ENCODE peak calls at places on chromosome 12, in four cellular contexts. One of them, this sample, is unnamed.

GRCh38 chr12:128840862-128841468 is 12.3 kb upstream of the GLT1D1 start:
- DNase-seq in iPS DF 6.9: no peak
- DNase-seq in left lung: peak
- DNase-seq in RCC 7860: no peak
- DNase-seq in this sample: no peak

GRCh38 chr12:29930503-29930902 is 146.8 kb upstream of the TMTC1 start:
- DNase-seq in iPS DF 6.9: no peak
- DNase-seq in left lung: no peak
- DNase-seq in RCC 7860: no peak
- DNase-seq in this sample: no peak

GRCh38 chr12:52522346-52523011 is 2.3 kb upstream of the KRT5 start:
- DNase-seq in iPS DF 6.9: no peak
- DNase-seq in left lung: no peak
- DNase-seq in RCC 7860: no peak
- DNase-seq in this sample: no peak

GRCh38 chr12:61213646-61214045 is 1046.6 kb upstream of the USP15 start:
- DNase-seq in iPS DF 6.9: no peak
- DNase-seq in left lung: no peak
- DNase-seq in RCC 7860: no peak
- DNase-seq in this sample: no peak

GRCh38 chr12:119061208-119061796 is 80.0 kb downstream of the SRRM4 start:
- DNase-seq in iPS DF 6.9: peak
- DNase-seq in left lung: peak
- DNase-seq in RCC 7860: peak
- DNase-seq in this sample: peak

GRCh38 chr12:27394676-27395075 is 51.9 kb upstream of the SMCO2 start:
- DNase-seq in iPS DF 6.9: no peak
- DNase-seq in left lung: no peak
- DNase-seq in RCC 7860: no peak
- DNase-seq in this sample: no peak

GRCh38 chr12:43291516-43291915 is 260.5 kb downstream of the ADAMTS20 start:
- DNase-seq in iPS DF 6.9: no peak
- DNase-seq in left lung: no peak
- DNase-seq in RCC 7860: no peak
- DNase-seq in this sample: peak

GRCh38 chr12:63301311-63301710 is 150.3 kb upstream of the AVPR1A start:
- DNase-seq in iPS DF 6.9: no peak
- DNase-seq in left lung: no peak
- DNase-seq in RCC 7860: no peak
- DNase-seq in this sample: peak

GRCh38 chr12:57461904-57462306 is 2.3 kb downstream of the GLI1 start:
- DNase-seq in iPS DF 6.9: no peak
- DNase-seq in left lung: no peak
- DNase-seq in RCC 7860: no peak
- DNase-seq in this sample: no peak

GRCh38 chr12:84070311-84070710 is 842.3 kb downstream of the SLC6A15 start:
- DNase-seq in iPS DF 6.9: no peak
- DNase-seq in left lung: no peak
- DNase-seq in RCC 7860: no peak
- DNase-seq in this sample: peak

GRCh38 chr12:115869604-115870003 is 407.9 kb downstream of the MED13L start:
- DNase-seq in iPS DF 6.9: no peak
- DNase-seq in left lung: no peak
- DNase-seq in RCC 7860: no peak
- DNase-seq in this sample: no peak

GRCh38 chr12:124277394-124278222 is 17.3 kb upstream of the RFLNA start:
- DNase-seq in iPS DF 6.9: no peak
- DNase-seq in left lung: no peak
- DNase-seq in RCC 7860: no peak
- DNase-seq in this sample: no peak

GRCh38 chr12:112149596-112149995 is 24.2 kb downstream of the TRAFD1 start:
- DNase-seq in iPS DF 6.9: no peak
- DNase-seq in left lung: peak
- DNase-seq in RCC 7860: no peak
- DNase-seq in this sample: no peak

GRCh38 chr12:29167410-29167809 is 18.3 kb downstream of the FAR2 start:
- DNase-seq in iPS DF 6.9: no peak
- DNase-seq in left lung: no peak
- DNase-seq in RCC 7860: no peak
- DNase-seq in this sample: no peak

GRCh38 chr12:131637986-131638385 is 72.9 kb upstream of the SFSWAP start:
- DNase-seq in iPS DF 6.9: no peak
- DNase-seq in left lung: no peak
- DNase-seq in RCC 7860: no peak
- DNase-seq in this sample: no peak

GRCh38 chr12:123805119-123805518 is 43.0 kb downstream of the DNAH10 start:
- DNase-seq in iPS DF 6.9: no peak
- DNase-seq in left lung: no peak
- DNase-seq in RCC 7860: no peak
- DNase-seq in this sample: no peak

GRCh38 chr12:85424581-85425348 is 144.7 kb downstream of the ALX1 start:
- DNase-seq in iPS DF 6.9: no peak
- DNase-seq in left lung: no peak
- DNase-seq in RCC 7860: no peak
- DNase-seq in this sample: peak

GRCh38 chr12:26523708-26524150 is 309.3 kb downstream of the ITPR2 start:
- DNase-seq in iPS DF 6.9: no peak
- DNase-seq in left lung: peak
- DNase-seq in RCC 7860: no peak
- DNase-seq in this sample: peak

GRCh38 chr12:55725556-55725955 is 3.3 kb downstream of the CD63 start:
- DNase-seq in iPS DF 6.9: no peak
- DNase-seq in left lung: no peak
- DNase-seq in RCC 7860: no peak
- DNase-seq in this sample: no peak

GRCh38 chr12:1857821-1858220 is 37.5 kb downstream of the LRTM2 start:
- DNase-seq in iPS DF 6.9: no peak
- DNase-seq in left lung: no peak
- DNase-seq in RCC 7860: no peak
- DNase-seq in this sample: no peak

GRCh38 chr12:47312794-47313426 is 233.2 kb upstream of the AMIGO2 start:
- DNase-seq in iPS DF 6.9: no peak
- DNase-seq in left lung: no peak
- DNase-seq in RCC 7860: no peak
- DNase-seq in this sample: no peak

GRCh38 chr12:23950775-23951391 is 1.4 kb upstream of the SOX5 start:
- DNase-seq in iPS DF 6.9: no peak
- DNase-seq in left lung: no peak
- DNase-seq in RCC 7860: no peak
- DNase-seq in this sample: peak

GRCh38 chr12:45298721-45299120 is 82.8 kb downstream of the ANO6 start:
- DNase-seq in iPS DF 6.9: no peak
- DNase-seq in left lung: no peak
- DNase-seq in RCC 7860: no peak
- DNase-seq in this sample: no peak

GRCh38 chr12:45581112-45581511 is 148.4 kb upstream of the ARID2 start:
- DNase-seq in iPS DF 6.9: no peak
- DNase-seq in left lung: no peak
- DNase-seq in RCC 7860: no peak
- DNase-seq in this sample: no peak

GRCh38 chr12:50087995-50088394 is 2.9 kb downstream of the SMARCD1 start:
- DNase-seq in iPS DF 6.9: no peak
- DNase-seq in left lung: no peak
- DNase-seq in RCC 7860: no peak
- DNase-seq in this sample: peak

This sample was measured in astrocyte of the spinal cord.